ENCODE peak calls at places on chromosomes 11 and 22, in nine cellular contexts. C is heart right ventricle; Y is heart left ventricle; Z is endodermal cell; U is GM23338; Q is CD8-positive, alpha-beta T cell; J is adrenal gland; X is SJSA1; P is CD8-positive, alpha-beta memory T cell. H is an unnamed sample.

GRCh38 chr22:46971141-46971775 is 208.8 kb downstream of the TBC1D22A start:
- DNase-seq in X (no peak), J (peak; percentile 55), Y (peak; percentile 54), Z (peak; percentile 51), C (peak; percentile 56), U (no peak), Q (no peak), P (no peak), H (no peak)

GRCh38 chr11:100929377-100929776 is 200.2 kb downstream of the PGR start:
- DNase-seq in Y (no peak), P (no peak), Z (no peak), Q (no peak), U (no peak), X (peak; percentile 22), C (no peak), J (no peak), H (no peak)

GRCh38 chr22:49629586-49630447 is 197.9 kb downstream of the BRD1 start:
- DNase-seq in U (no peak), Y (no peak), J (no peak), C (no peak), P (no peak), Q (no peak), X (no peak), Z (no peak), H (no peak)

GRCh38 chr11:90220391-90220790 is 2.5 kb downstream of the CHORDC1 start:
- DNase-seq in J (no peak), Q (no peak), P (no peak), C (no peak), Z (no peak), U (no peak), X (peak; percentile 31), Y (no peak), H (no peak)

GRCh38 chr11:123434262-123434661 is 4.2 kb downstream of the GRAMD1B start:
- DNase-seq in Y (no peak), J (no peak), C (no peak), U (peak; percentile 78), Z (peak; percentile 82), P (peak; percentile 4), Q (no peak), X (no peak), H (no peak)

GRCh38 chr11:85346484-85346883 is 280.7 kb downstream of the DLG2 start:
- DNase-seq in J (no peak), C (no peak), X (no peak), Q (no peak), U (peak; percentile 4), Z (no peak), P (no peak), Y (no peak), H (no peak)

GRCh38 chr11:46247664-46248063 is 29.8 kb upstream of the CREB3L1 start:
- DNase-seq in Y (no peak), J (peak; percentile 60), X (peak; percentile 19), C (no peak), U (peak; percentile 94), Z (peak; percentile 92), Q (peak; percentile 44), P (no peak), H (no peak)

GRCh38 chr11:11867720-11868119 is 25.9 kb downstream of the USP47 start:
- DNase-seq in U (peak; percentile 41), Y (no peak), C (no peak), P (no peak), Z (no peak), Q (no peak), X (no peak), J (no peak), H (no peak)

GRCh38 chr22:45615364-45615763 is 56.3 kb upstream of the ATXN10 start:
- DNase-seq in Q (no peak), J (no peak), U (no peak), X (no peak), Y (no peak), P (no peak), C (no peak), Z (no peak), H (no peak)

GRCh38 chr11:65895482-65895981 is 4.7 kb downstream of the FOSL1 start:
- DNase-seq in J (no peak), Y (no peak), Z (no peak), X (no peak), Q (no peak), P (no peak), U (no peak), C (no peak), H (no peak)

GRCh38 chr11:62437616-62438015 is 18.8 kb downstream of the SCGB1A1 start:
- DNase-seq in J (no peak), Q (no peak), Y (no peak), C (no peak), P (no peak), X (no peak), Z (no peak), U (no peak), H (no peak)

GRCh38 chr11:75241036-75241905 is 697 bp downstream of the TPBGL start:
- DNase-seq in P (peak; percentile 83), J (peak; percentile 85), C (peak; percentile 90), Y (peak; percentile 83), X (peak; percentile 61), Z (peak; percentile 97), Q (peak; percentile 77), U (peak; percentile 84), H (peak; percentile 5)

GRCh38 chr22:32622004-32622761 is 147.6 kb downstream of the FBXO7 start:
- DNase-seq in X (peak; percentile 82), Z (peak; percentile 89), J (peak; percentile 50), U (peak; percentile 94), C (peak; percentile 50), Q (no peak), Y (peak; percentile 72), P (no peak), H (no peak)

GRCh38 chr11:112762686-112763048 is 198.6 kb upstream of the NCAM1 start:
- DNase-seq in P (no peak), X (no peak), J (no peak), Q (no peak), Y (no peak), C (no peak), Z (no peak), U (no peak), H (no peak)

GRCh38 chr11:45880772-45881570 is 4.5 kb upstream of the MAPK8IP1 start:
- DNase-seq in U (no peak), Q (no peak), C (no peak), Y (no peak), Z (no peak), P (no peak), J (no peak), X (no peak), H (no peak)

GRCh38 chr11:89355649-89356048 is 135.5 kb downstream of the NOX4 start:
- DNase-seq in J (no peak), P (no peak), Y (no peak), C (no peak), U (no peak), Z (no peak), X (no peak), Q (no peak), H (no peak)

GRCh38 chr11:36510567-36511020 is 522 bp upstream of the TRAF6 start:
- DNase-seq in P (no peak), Q (no peak), Z (no peak), U (peak; percentile 57), J (no peak), X (no peak), C (no peak), Y (no peak), H (no peak)

GRCh38 chr11:961921-962320 is 36.3 kb downstream of the AP2A2 start:
- DNase-seq in P (no peak), U (no peak), Q (no peak), Z (no peak), X (no peak), C (no peak), J (no peak), Y (no peak), H (no peak)

GRCh38 chr11:7261578-7261977 is 9.9 kb downstream of the SYT9 start:
- DNase-seq in X (no peak), Q (no peak), C (no peak), P (no peak), J (no peak), Z (no peak), Y (no peak), U (no peak), H (no peak)

GRCh38 chr22:37020192-37020479 is 594 bp downstream of the MPST start:
- DNase-seq in X (peak; percentile 25), P (no peak), Y (no peak), C (no peak), U (no peak), Z (no peak), Q (no peak), J (no peak), H (no peak)

GRCh38 chr22:43187171-43188099 is 501 bp upstream of the TTLL12 start:
- DNase-seq in Q (peak; percentile 97), Z (peak; percentile 98), C (peak; percentile 98), P (peak; percentile 96), U (peak; percentile 93), X (peak; percentile 98), Y (peak; percentile 97), J (peak; percentile 96), H (peak; percentile 48)
- H3K27ac ChIP-seq in Q (peak overlapping the region; percentile 84), Z (no peak overlapping the region), C (peak overlapping the region; percentile 96), P (peak overlapping the region; percentile 86), U (peak overlapping the region; percentile 92), X (peak overlapping the region; percentile 85), Y (peak overlapping the region; percentile 93), J (peak overlapping the region; percentile 99), H (peak overlapping the region; percentile 91)

GRCh38 chr11:17918049-17918605 is 94.7 kb downstream of the SERGEF start:
- DNase-seq in Z (no peak), C (no peak), X (no peak), J (no peak), P (no peak), U (peak; percentile 50), Q (no peak), Y (no peak), H (no peak)
- H3K27ac ChIP-seq in Z (no peak overlapping the region), C (no peak overlapping the region), X (no peak overlapping the region), J (no peak overlapping the region), P (no peak overlapping the region), U (peak overlapping the region; percentile 78), Q (no peak overlapping the region), Y (no peak overlapping the region), H (no peak overlapping the region)

DNA sequence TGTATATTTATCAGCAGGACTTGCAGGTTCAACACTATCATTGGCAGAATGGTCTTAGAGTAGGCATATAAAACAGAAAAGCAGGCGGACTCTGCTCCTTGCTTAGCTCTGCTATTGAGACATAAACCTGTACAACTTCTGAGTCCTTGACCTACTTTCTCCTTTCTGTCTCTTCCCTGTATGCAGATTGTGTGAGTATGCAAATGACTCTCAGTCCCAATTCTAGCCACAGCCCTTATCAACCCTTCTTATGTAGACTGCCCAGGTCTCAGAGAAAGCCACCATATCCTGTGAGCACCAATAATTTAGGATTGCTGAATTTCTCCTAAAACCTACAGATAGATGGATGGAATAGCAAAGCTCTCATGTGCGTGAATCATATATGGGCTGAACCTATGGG is 367.6 kb upstream of the DDI1 start:
- DNase-seq in X (no peak), J (no peak), C (no peak), P (no peak), Z (no peak), U (no peak), Y (no peak), Q (no peak), H (no peak)
- H3K27ac ChIP-seq in X (no peak overlapping the region), J (no peak overlapping the region), C (no peak overlapping the region), P (no peak overlapping the region), Z (no peak overlapping the region), U (no peak overlapping the region), Y (no peak overlapping the region), Q (no peak overlapping the region), H (no peak overlapping the region)

DNA sequence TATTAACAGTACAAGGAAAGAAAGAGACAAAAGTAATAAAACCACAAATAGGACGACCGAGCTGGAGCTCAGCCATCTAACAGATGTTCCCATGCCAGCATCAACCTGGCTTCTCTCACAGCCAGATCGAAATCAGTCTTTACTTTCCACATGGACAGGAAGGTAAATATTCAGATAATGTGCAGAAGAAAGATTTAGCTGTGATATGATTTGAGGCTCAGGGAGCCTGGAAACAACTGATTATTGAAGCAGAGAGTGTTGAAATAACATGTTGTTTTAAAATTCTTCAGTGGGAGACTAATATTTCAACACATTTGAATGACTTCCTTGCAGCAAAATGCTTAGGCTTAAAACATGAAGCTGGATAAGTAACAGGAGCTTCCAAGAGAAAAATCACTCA is 546.8 kb downstream of the ETS1 start:
- DNase-seq in C (no peak), Z (no peak), X (no peak), J (no peak), Y (no peak), U (no peak), Q (no peak), P (no peak), H (no peak)
- H3K27ac ChIP-seq in C (no peak overlapping the region), Z (no peak overlapping the region), X (no peak overlapping the region), J (no peak overlapping the region), Y (no peak overlapping the region), U (no peak overlapping the region), Q (peak overlapping the region; percentile 55), P (peak overlapping the region; percentile 60), H (no peak overlapping the region)

H was measured in keratinocyte.